ENCODE peak calls at places on chromosome 15, in eight cellular contexts. E is ovary, P is heart right ventricle, U is epithelial cell of esophagus, Y is HFF-Myc, L is NB4, Z is fibroblast of lung, J is body of pancreas. V is an unnamed sample.

GRCh38 chr15:62618432-62618831 is 424.1 kb upstream of the TPM1 start:
- DNase-seq in L (no peak), Y (peak), P (no peak), E (no peak), Z (peak), U (peak), J (no peak), V (no peak)

GRCh38 chr15:101156509-101157159 is 95.2 kb downstream of the CHSY1 start:
- DNase-seq in Z (peak), L (peak), U (no peak), P (no peak), Y (no peak), J (no peak), E (peak), V (no peak)

GRCh38 chr15:64566629-64567427 is 106.5 kb downstream of the ZNF609 start:
- DNase-seq in Y (no peak), L (peak), P (no peak), U (no peak), E (no peak), J (no peak), Z (no peak), V (no peak)

GRCh38 chr15:60614862-60615771 is 136.2 kb upstream of the ICE2 start:
- DNase-seq in L (no peak), P (no peak), Y (no peak), Z (no peak), U (peak), J (peak), E (no peak), V (peak)

GRCh38 chr15:57444877-57445513 is 68.7 kb downstream of the CGNL1 start:
- DNase-seq in P (no peak), Z (peak), E (no peak), J (no peak), Y (no peak), L (peak), U (peak), V (no peak)

GRCh38 chr15:72155021-72155621 is 36.9 kb downstream of the SENP8 start:
- DNase-seq in L (no peak), Z (peak), U (peak), Y (peak), J (peak), P (peak), E (peak), V (peak)

GRCh38 chr15:52068004-52068403 is 44.6 kb downstream of the BCL2L10 start:
- DNase-seq in Y (no peak), E (no peak), L (no peak), J (no peak), U (peak), Z (peak), P (no peak), V (no peak)

GRCh38 chr15:32877201-32877600 is 159.4 kb downstream of the GREM1 start:
- DNase-seq in J (no peak), L (no peak), U (no peak), P (no peak), Y (no peak), E (no peak), Z (no peak), V (no peak)

GRCh38 chr15:27454281-27455060 is 483.5 kb downstream of the GABRG3 start:
- DNase-seq in L (no peak), Y (no peak), E (no peak), J (no peak), Z (peak), P (no peak), U (peak), V (no peak)

GRCh38 chr15:80309769-80310384 is 57.9 kb upstream of the CTXND1 start:
- DNase-seq in Y (no peak), J (peak), L (peak), U (peak), E (no peak), P (no peak), Z (peak), V (peak)

GRCh38 chr15:78070049-78070698 is 7.3 kb downstream of the TBC1D2B start:
- DNase-seq in Y (no peak), J (no peak), U (peak), Z (no peak), L (peak), P (no peak), E (no peak), V (no peak)

GRCh38 chr15:78071378-78071777 is 6.1 kb downstream of the TBC1D2B start:
- DNase-seq in Y (no peak), U (no peak), J (no peak), Z (no peak), E (no peak), P (no peak), L (peak), V (no peak)

GRCh38 chr15:78069630-78070029 is 7.9 kb downstream of the TBC1D2B start:
- DNase-seq in U (no peak), Y (no peak), J (no peak), P (no peak), Z (no peak), E (no peak), L (peak), V (no peak)

GRCh38 chr15:78067328-78068241 is 9.9 kb downstream of the TBC1D2B start:
- DNase-seq in E (no peak), U (no peak), Z (peak), J (peak), Y (no peak), L (peak), P (no peak), V (peak)

DNA sequence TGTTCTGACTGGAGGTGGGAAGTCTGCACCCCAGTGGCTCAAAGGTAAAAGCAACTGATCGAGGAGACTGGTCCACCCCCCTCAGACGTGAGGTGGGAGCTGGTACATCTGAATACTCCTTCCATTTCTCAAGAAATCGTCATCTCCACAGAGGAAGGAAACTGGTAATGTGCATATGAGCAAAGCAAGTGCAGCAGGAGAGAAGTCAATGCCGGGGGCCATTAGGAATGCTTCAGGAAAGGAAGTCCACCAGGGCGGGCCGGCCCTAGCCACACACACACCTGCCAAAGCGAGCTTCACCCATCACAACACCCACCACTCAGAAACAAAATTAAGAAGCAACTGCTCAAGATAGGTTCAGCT is 8.5 kb downstream of the TBC1D2B start:
- DNase-seq in Y (no peak), E (no peak), J (no peak), U (no peak), L (peak), Z (no peak), P (no peak), V (no peak)
- H3K4me3 ChIP-seq in Y (no peak), E (no peak), J (no peak), U (no peak), L (peak), Z (no peak), P (no peak), V (no peak)

GRCh38 chr15:94455297-94455696 is 223.9 kb downstream of the MCTP2 start:
- DNase-seq in J (no peak), Y (no peak), L (no peak), Z (no peak), U (no peak), P (no peak), E (no peak), V (no peak)
- TF ChIP-seq CTCF in J (no peak), Y (no peak), L (no peak), Z (no peak), U (no peak), P (no peak), E (no peak), V (no peak)

GRCh38 chr15:42528970-42529369 is 19.6 kb downstream of the LRRC57 start:
- DNase-seq in J (no peak), L (no peak), Z (no peak), Y (peak), U (no peak), P (no peak), E (no peak), V (no peak)
- H3K4me3 ChIP-seq in J (no peak), L (no peak), Z (no peak), Y (no peak), U (no peak), P (no peak), E (no peak), V (no peak)

GRCh38 chr15:66706225-66706732 is 4.2 kb downstream of the SMAD6 start:
- DNase-seq in Z (peak), L (no peak), P (peak), Y (no peak), E (peak), J (peak), U (no peak), V (no peak)
- TF ChIP-seq CTCF in Z (peak), L (peak), P (peak), Y (peak), E (no peak), J (no peak), U (no peak), V (peak)

GRCh38 chr15:50813089-50813488 is 47.6 kb upstream of the SPPL2A start:
- DNase-seq in P (no peak), E (no peak), Y (no peak), Z (no peak), U (no peak), J (no peak), L (no peak), V (no peak)
- H3K4me3 ChIP-seq in P (no peak), E (no peak), Y (no peak), Z (no peak), U (no peak), J (no peak), L (no peak), V (no peak)

GRCh38 chr15:31792611-31793199 is 237.6 kb upstream of the CHRNA7 start:
- DNase-seq in U (no peak), P (no peak), E (no peak), J (no peak), Z (no peak), Y (no peak), L (no peak), V (no peak)
- TF ChIP-seq CTCF in U (no peak), P (no peak), E (no peak), J (no peak), Z (no peak), Y (no peak), L (no peak), V (no peak)

DNA sequence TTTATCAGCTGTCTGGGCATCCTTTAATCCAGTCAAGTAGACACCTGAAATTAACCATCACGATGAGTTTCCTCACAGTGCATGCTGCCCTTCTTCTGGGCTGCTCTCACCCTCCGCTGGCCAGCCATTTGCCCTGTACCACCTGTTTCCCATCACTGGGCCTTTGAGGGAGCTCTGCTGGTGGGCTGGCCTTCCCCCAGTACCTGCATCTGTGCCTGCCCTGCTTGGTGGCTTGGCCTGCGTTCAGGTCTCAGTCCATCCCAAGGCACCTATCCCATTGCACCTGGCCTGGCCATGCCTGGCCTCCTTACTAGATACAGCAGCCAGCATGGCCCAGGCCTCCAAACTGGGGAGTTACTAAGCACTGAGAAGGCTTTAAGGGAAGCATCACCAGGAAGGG is 413.2 kb downstream of the NTRK3 start:
- DNase-seq in Y (no peak), J (no peak), L (no peak), U (no peak), E (no peak), P (no peak), Z (no peak), V (no peak)
- H3K4me3 ChIP-seq in Y (no peak), J (no peak), L (no peak), U (no peak), E (no peak), P (no peak), Z (no peak), V (no peak)

DNA sequence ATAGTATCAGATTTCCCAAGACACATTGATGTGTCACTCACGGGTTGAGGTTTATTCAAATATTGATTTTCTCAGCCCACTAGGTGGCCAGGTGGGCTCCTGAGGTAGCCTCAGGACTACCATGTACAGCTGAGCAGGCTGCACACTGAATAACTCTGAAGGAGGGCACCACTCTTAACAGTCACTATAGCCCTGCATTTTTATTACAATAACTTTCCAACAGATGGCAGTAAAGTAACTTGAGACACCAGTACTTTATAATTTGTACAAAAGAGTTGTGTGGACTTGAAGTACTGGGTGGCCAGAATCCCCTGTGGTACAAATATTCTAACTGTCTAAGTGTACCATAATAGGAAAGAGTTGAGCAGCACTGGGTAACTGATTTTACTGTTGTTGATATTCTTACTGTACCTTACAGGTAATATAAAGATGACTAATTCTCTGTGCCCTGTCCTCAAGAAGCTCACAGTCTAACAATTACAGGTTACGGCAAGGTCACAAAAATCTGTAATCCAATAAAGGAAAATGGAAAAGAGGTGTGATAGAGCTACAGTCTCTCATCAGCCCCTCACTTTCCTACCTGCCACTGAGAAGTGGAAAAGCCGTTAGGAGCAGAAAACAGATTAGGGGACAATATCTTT is 76.0 kb downstream of the ETFA start:
- DNase-seq in J (no peak), P (no peak), Y (peak), U (peak), Z (peak), L (peak), E (no peak), V (no peak)
- TF ChIP-seq CTCF in J (peak), P (peak), Y (peak), U (peak), Z (peak), L (peak), E (peak), V (peak)